ENCODE peak calls at places on chromosomes 1 and 21, in four cellular contexts. Z is cardiac fibroblast, I is AG10803, X is psoas muscle. D is an unnamed sample.

GRCh38 chr21:21163904-21164303 is 165.7 kb downstream of the NCAM2 start:
- DNase-seq in X (no peak), Z (peak; percentile 87), I (peak; percentile 76), D (peak; percentile 46)

GRCh38 chr1:231397882-231398671 is 24.0 kb downstream of the EGLN1 start:
- DNase-seq in X (no peak), I (peak; percentile 52), Z (no peak), D (no peak)

GRCh38 chr1:155300553-155301329 is 497 bp downstream of the PKLR start:
- DNase-seq in Z (no peak), I (no peak), X (no peak), D (peak; percentile 67)

GRCh38 chr1:200150721-200151120 is 123.2 kb downstream of the NR5A2 start:
- DNase-seq in X (no peak), I (peak; percentile 66), Z (peak; percentile 67), D (peak; percentile 94)

GRCh38 chr1:31152181-31152768 is 86.8 kb upstream of the PUM1 start:
- DNase-seq in X (no peak), Z (peak; percentile 91), I (peak; percentile 71), D (peak; percentile 83)

GRCh38 chr1:208329291-208329690 is 85.1 kb upstream of the PLXNA2 start:
- DNase-seq in X (no peak), Z (no peak), I (no peak), D (no peak)

GRCh38 chr1:56688522-56689026 is 43.5 kb downstream of the PRKAA2 start:
- DNase-seq in Z (peak; percentile 83), I (peak; percentile 37), X (no peak), D (peak; percentile 60)

GRCh38 chr21:25995283-25995682 is 175.3 kb downstream of the APP start:
- DNase-seq in I (no peak), X (no peak), Z (no peak), D (no peak)

GRCh38 chr21:44370027-44370735 is 16.8 kb downstream of the TRPM2 start:
- DNase-seq in Z (peak; percentile 49), I (peak; percentile 45), X (peak; percentile 40), D (peak; percentile 94)

GRCh38 chr1:18907914-18908845 is 5.8 kb upstream of the ALDH4A1 start:
- DNase-seq in Z (no peak), X (no peak), I (no peak), D (peak; percentile 76)

GRCh38 chr1:94622757-94623156 is 81.2 kb upstream of the F3 start:
- DNase-seq in X (no peak), Z (peak; percentile 72), I (peak; percentile 70), D (peak; percentile 74)

GRCh38 chr1:55478742-55479141 is 263.6 kb upstream of the USP24 start:
- DNase-seq in X (no peak), I (peak; percentile 30), Z (peak; percentile 69), D (no peak)

GRCh38 chr1:204041803-204042505 is 31.0 kb upstream of the SOX13 start:
- DNase-seq in Z (peak; percentile 70), I (peak; percentile 42), X (peak; percentile 33), D (no peak)

GRCh38 chr1:16070640-16071355 is 2.7 kb downstream of the FAM131C start:
- DNase-seq in I (no peak), Z (no peak), X (no peak), D (peak; percentile 73)

GRCh38 chr1:32195972-32196823 is 4.2 kb upstream of the CCDC28B start:
- DNase-seq in I (no peak), Z (no peak), X (no peak), D (no peak)

GRCh38 chr1:239831577-239832355 is 259.9 kb upstream of the FMN2 start:
- DNase-seq in I (no peak), Z (no peak), X (no peak), D (no peak)

GRCh38 chr1:12739613-12740012 is 6.4 kb upstream of the CFAP107 start:
- DNase-seq in I (peak; percentile 11), Z (no peak), X (no peak), D (no peak)
- H3K4me3 ChIP-seq in I (no peak overlapping the region), Z (no peak overlapping the region), X (no peak overlapping the region), D (no peak overlapping the region)

GRCh38 chr1:93525431-93525830 is 77.5 kb downstream of the FNBP1L start:
- DNase-seq in I (no peak), Z (no peak), X (no peak), D (no peak)

GRCh38 chr1:93522721-93523120 is 74.8 kb downstream of the FNBP1L start:
- DNase-seq in X (no peak), Z (no peak), I (no peak), D (no peak)

GRCh38 chr1:93518516-93518915 is 70.6 kb downstream of the FNBP1L start:
- DNase-seq in Z (no peak), X (no peak), I (peak; percentile 5), D (no peak)

GRCh38 chr1:93519196-93519825 is 71.4 kb downstream of the FNBP1L start:
- DNase-seq in X (no peak), I (peak; percentile 12), Z (peak; percentile 73), D (no peak)

DNA sequence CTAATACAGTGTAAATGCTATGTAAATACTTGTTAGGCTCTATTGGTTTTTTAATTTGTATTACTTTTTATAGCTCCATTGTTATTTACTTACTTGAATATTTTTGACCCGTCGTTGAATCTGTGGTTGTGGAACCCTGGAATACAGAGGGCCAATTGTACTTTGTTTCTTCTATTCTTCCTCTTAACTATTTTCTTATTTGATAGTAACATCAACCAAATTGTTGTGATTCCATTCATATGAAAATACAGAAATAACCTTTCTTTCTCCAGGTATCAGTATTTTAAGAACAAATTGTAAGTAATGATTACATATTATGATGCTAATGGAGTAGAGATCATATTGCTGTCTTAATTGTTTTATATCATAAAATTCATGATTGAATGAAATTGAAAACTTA is 73.7 kb downstream of the FNBP1L start:
- DNase-seq in I (no peak), Z (no peak), X (no peak), D (no peak)
- H3K4me3 ChIP-seq in I (no peak overlapping the region), Z (no peak overlapping the region), X (no peak overlapping the region), D (no peak overlapping the region)

GRCh38 chr1:209650454-209650853 is 1.8 kb downstream of the LAMB3 start:
- DNase-seq in Z (no peak), X (no peak), I (peak; percentile 57), D (no peak)
- H3K4me3 ChIP-seq in Z (no peak overlapping the region), X (no peak overlapping the region), I (no peak overlapping the region), D (no peak overlapping the region)

GRCh38 chr1:12175456-12175797 is 8.6 kb downstream of the TNFRSF1B start:
- DNase-seq in X (no peak), Z (no peak), I (no peak), D (peak; percentile 70)
- H3K4me3 ChIP-seq in X (no peak overlapping the region), Z (no peak overlapping the region), I (no peak overlapping the region), D (no peak overlapping the region)

GRCh38 chr1:1832820-1833219 is 54.5 kb upstream of the NADK start:
- DNase-seq in Z (peak; percentile 39), X (no peak), I (no peak), D (peak; percentile 46)

GRCh38 chr1:1832151-1832550 is 53.9 kb upstream of the NADK start:
- DNase-seq in X (no peak), Z (no peak), I (no peak), D (no peak)

GRCh38 chr1:1833916-1834325 is 55.7 kb upstream of the NADK start:
- DNase-seq in Z (peak; percentile 67), I (no peak), X (no peak), D (peak; percentile 57)

GRCh38 chr1:1835546-1835945 is 55.3 kb downstream of the GNB1 start:
- DNase-seq in X (no peak), Z (no peak), I (no peak), D (no peak)

DNA sequence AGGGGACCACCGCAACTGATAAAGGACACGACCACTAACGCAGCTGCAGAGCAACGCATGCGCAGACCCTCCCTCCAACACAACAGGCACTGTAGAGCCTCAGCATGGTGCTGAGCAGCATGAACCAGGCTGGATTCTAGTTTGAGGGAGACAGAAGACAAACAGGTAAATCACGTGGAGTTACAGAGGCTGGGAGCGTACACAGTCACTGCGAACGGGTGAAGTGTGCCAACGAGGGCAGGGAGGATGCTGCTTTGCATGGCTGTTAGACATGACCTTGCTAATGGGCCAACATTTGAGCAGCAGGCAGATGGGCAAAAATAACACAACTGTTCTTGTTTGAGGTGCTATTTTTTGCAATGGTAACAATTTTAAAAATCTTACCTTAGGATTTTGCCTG is 55.2 kb upstream of the NADK start:
- DNase-seq in X (no peak), Z (no peak), I (no peak), D (no peak)
- H3K4me3 ChIP-seq in X (no peak overlapping the region), Z (no peak overlapping the region), I (no peak overlapping the region), D (no peak overlapping the region)

GRCh38 chr1:110785055-110785454 is 87.9 kb upstream of the CD53 start:
- DNase-seq in Z (no peak), I (no peak), X (no peak), D (no peak)
- H3K4me3 ChIP-seq in Z (no peak overlapping the region), I (no peak overlapping the region), X (no peak overlapping the region), D (no peak overlapping the region)

GRCh38 chr1:150272379-150272840 is at the start of gene C1orf54:
- DNase-seq in X (peak; percentile 66), Z (peak; percentile 73), I (peak; percentile 45), D (peak; percentile 93)
- H3K4me3 ChIP-seq in X (peak within 1 kb of the TSS; percentile 44), Z (peak within 1 kb of the TSS; percentile 45), I (peak within 1 kb of the TSS; percentile 30), D (peak within 1 kb of the TSS; percentile 70)

GRCh38 chr1:50700226-50701020 is 259.6 kb downstream of the FAF1 start:
- DNase-seq in Z (no peak), X (no peak), I (no peak), D (no peak)
- H3K4me3 ChIP-seq in Z (no peak overlapping the region), X (no peak overlapping the region), I (no peak overlapping the region), D (no peak overlapping the region)

DNA sequence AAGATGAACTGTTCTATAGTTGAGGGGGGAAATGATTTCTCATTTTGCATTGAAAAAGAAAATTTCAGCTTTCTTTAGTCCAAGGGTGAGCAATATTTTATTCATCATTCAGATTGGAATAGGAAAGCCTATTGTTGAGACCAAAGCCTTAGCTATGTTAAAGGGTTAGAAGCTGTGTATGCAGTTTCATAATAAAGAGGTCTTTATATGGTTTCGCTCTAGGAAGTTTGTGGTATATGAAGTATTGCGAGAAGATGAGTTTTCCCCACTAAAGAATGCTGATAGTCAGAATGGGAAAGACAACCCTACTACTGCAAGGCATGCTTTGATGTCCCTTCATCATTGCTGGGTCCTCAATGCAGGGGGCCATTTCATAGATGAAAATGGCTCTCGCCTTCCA is 28.6 kb downstream of the UAP1 start:
- DNase-seq in Z (no peak), I (no peak), X (no peak), D (no peak)
- H3K4me3 ChIP-seq in Z (no peak overlapping the region), I (no peak overlapping the region), X (no peak overlapping the region), D (no peak overlapping the region)

DNA sequence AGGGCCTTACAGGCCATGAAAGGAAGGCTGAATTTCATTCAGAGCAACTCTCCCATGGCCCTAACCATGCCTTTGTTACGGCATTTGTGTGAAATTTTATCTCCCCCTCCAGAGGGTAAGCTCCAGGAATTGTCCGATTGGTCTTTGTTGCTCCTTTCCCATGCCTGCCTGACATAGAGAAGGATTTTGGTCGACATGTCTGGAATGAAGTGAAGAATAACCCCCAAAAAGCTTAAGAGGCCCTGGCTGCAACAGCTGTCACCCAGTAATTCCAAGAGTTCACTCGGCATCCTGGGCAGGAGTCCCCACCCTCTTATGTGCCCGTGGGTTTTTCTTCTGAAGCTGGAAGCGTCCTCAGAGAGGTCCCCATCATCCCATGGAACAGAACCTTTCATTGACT is 20.6 kb downstream of the CDA start:
- DNase-seq in Z (no peak), I (no peak), X (no peak), D (peak; percentile 9)
- H3K4me3 ChIP-seq in Z (no peak overlapping the region), I (no peak overlapping the region), X (no peak overlapping the region), D (no peak overlapping the region)